ENCODE peak calls at places on chromosomes 5 and 9, in seven cellular contexts. A, F, B, D, W, E and J are unnamed samples. For H3K36me3 and H3K27me3, the result is how much of the 10 kb centered on the place peaks cover.

GRCh38 chr5:142722146-142722545 is 36.3 kb upstream of the FGF1 start:
- DNase-seq in E (no peak), B (peak), D (no peak), F (no peak), W (peak), A (no peak), J (no peak)

GRCh38 chr5:90983148-90983547 is 400.0 kb downstream of the ARRDC3 start:
- DNase-seq in F (no peak), D (no peak), W (peak), B (peak), A (no peak), E (no peak), J (no peak)

GRCh38 chr5:82560546-82560945 is 282.4 kb upstream of the RPS23 start:
- DNase-seq in E (no peak), F (no peak), W (no peak), D (no peak), B (no peak), A (no peak), J (no peak)

GRCh38 chr9:127968046-127968445 is 12.7 kb downstream of the EEIG1 start:
- DNase-seq in F (peak), A (no peak), E (no peak), W (peak), B (peak), D (no peak), J (no peak)

GRCh38 chr9:14179449-14179848 is 134.5 kb downstream of the NFIB start:
- DNase-seq in E (peak), A (no peak), B (no peak), D (no peak), W (no peak), F (no peak), J (no peak)

GRCh38 chr5:68224561-68225187 is 9.1 kb downstream of the PIK3R1 start:
- DNase-seq in E (no peak), D (no peak), A (no peak), B (peak), F (no peak), W (peak), J (no peak)

GRCh38 chr5:92927291-92927778 is 653.7 kb downstream of the NR2F1-AS1 start:
- DNase-seq in B (peak), W (no peak), A (no peak), E (no peak), D (peak), F (no peak), J (no peak)

GRCh38 chr5:2903451-2904395 is 152.2 kb upstream of the IRX2 start:
- DNase-seq in W (no peak), E (no peak), D (no peak), A (no peak), B (no peak), F (no peak), J (no peak)

GRCh38 chr5:151868451-151868850 is 56.2 kb downstream of the GLRA1 start:
- DNase-seq in W (no peak), D (no peak), F (no peak), A (no peak), E (no peak), B (no peak), J (no peak)

GRCh38 chr5:2936413-2936812 is 184.9 kb upstream of the IRX2 start:
- DNase-seq in E (no peak), B (no peak), W (no peak), F (no peak), D (no peak), A (no peak), J (no peak)

GRCh38 chr5:89230178-89230577 is 347.2 kb upstream of the MEF2C start:
- DNase-seq in E (no peak), A (no peak), D (no peak), B (no peak), W (no peak), F (no peak), J (no peak)

GRCh38 chr5:99169309-99169708 is 240.5 kb upstream of the CHD1 start:
- DNase-seq in D (no peak), W (no peak), F (no peak), A (no peak), B (peak), E (no peak), J (peak)

GRCh38 chr5:16937023-16937379 is 913 bp upstream of the MYO10 start:
- DNase-seq in E (peak), B (no peak), F (no peak), A (no peak), D (no peak), W (no peak), J (no peak)

GRCh38 chr9:72589684-72590555 is 68.5 kb downstream of the TMC1 start:
- DNase-seq in D (no peak), F (no peak), W (peak), A (no peak), E (no peak), B (peak), J (peak)

GRCh38 chr9:130341839-130342713 is 76.5 kb downstream of the HMCN2 start:
- DNase-seq in W (no peak), F (no peak), E (no peak), D (no peak), A (no peak), B (no peak), J (no peak)

GRCh38 chr9:126533911-126534300 is 79.8 kb upstream of the LMX1B start:
- DNase-seq in E (no peak), D (no peak), A (no peak), B (no peak), F (no peak), W (no peak), J (no peak)

GRCh38 chr5:147170603-147171002 is 64.2 kb upstream of the STK32A start:
- DNase-seq in E (no peak), A (no peak), D (no peak), W (no peak), F (no peak), B (peak), J (no peak)

GRCh38 chr5:158786390-158786789 is 313.3 kb downstream of the EBF1 start:
- DNase-seq in A (no peak), B (no peak), E (no peak), F (no peak), W (no peak), D (no peak), J (no peak)

GRCh38 chr5:83007755-83008154 is 69.4 kb downstream of the TMEM167A start:
- DNase-seq in D (no peak), F (no peak), W (no peak), B (no peak), A (no peak), E (no peak), J (no peak)

GRCh38 chr5:43729846-43730478 is 127.0 kb downstream of the NNT start:
- DNase-seq in B (peak), E (no peak), F (no peak), D (no peak), W (peak), A (no peak), J (peak)

GRCh38 chr5:68898961-68899471 is 194.8 kb upstream of the SLC30A5 start:
- DNase-seq in A (no peak), W (peak), E (no peak), D (no peak), F (no peak), B (peak), J (peak)

GRCh38 chr9:124348831-124349230 is 66.4 kb downstream of the PSMB7 start:
- DNase-seq in D (no peak), W (no peak), F (no peak), B (no peak), A (no peak), E (no peak), J (no peak)

GRCh38 chr9:27591093-27591492 is 17.8 kb upstream of the C9orf72 start:
- DNase-seq in A (no peak), E (no peak), W (no peak), D (no peak), B (no peak), F (no peak), J (no peak)

GRCh38 chr9:38649731-38650363 is 29.5 kb upstream of the ANKRD18A start:
- DNase-seq in D (no peak), F (no peak), E (no peak), B (no peak), A (no peak), W (no peak), J (no peak)

GRCh38 chr5:135436856-135437795 is 10.0 kb downstream of the DCANP1 start:
- DNase-seq in W (no peak), B (peak), A (no peak), F (no peak), D (no peak), E (peak), J (no peak)

GRCh38 chr9:4382722-4383317 is 83.0 kb upstream of the GLIS3 start:
- DNase-seq in W (peak), B (no peak), F (peak), A (no peak), D (no peak), E (no peak), J (peak)

GRCh38 chr5:69007726-69008368 is 86.0 kb upstream of the SLC30A5 start:
- DNase-seq in E (peak), W (peak), F (peak), A (no peak), B (peak), D (peak), J (peak)

GRCh38 chr9:20508242-20508641 is 114.1 kb downstream of the MLLT3 start:
- DNase-seq in B (no peak), W (no peak), E (no peak), F (no peak), A (no peak), D (no peak), J (peak)

GRCh38 chr5:116671211-116671736 is 96.7 kb upstream of the SEMA6A start:
- DNase-seq in B (no peak), F (no peak), E (no peak), W (no peak), A (no peak), D (no peak), J (no peak)

GRCh38 chr9:76116913-76117312 is 226.4 kb downstream of the PCSK5 start:
- DNase-seq in F (no peak), E (no peak), A (no peak), W (no peak), B (peak), D (no peak), J (no peak)

GRCh38 chr9:133251773-133252172 is 23.2 kb downstream of the ABO start:
- DNase-seq in F (no peak), W (no peak), E (no peak), A (no peak), D (no peak), B (no peak), J (no peak)

GRCh38 chr9:129900263-129901041 is 65.2 kb downstream of the USP20 start:
- DNase-seq in W (no peak), E (no peak), A (no peak), B (no peak), D (no peak), F (no peak), J (no peak)

GRCh38 chr5:31471040-31471439 is 60.9 kb downstream of the DROSHA start:
- DNase-seq in E (no peak), B (no peak), D (no peak), W (no peak), A (no peak), F (no peak), J (no peak)
- H3K36me3 ChIP-seq in E (under half), B (under half), D (under half), W (under half), A (under half), F (under half), J (under half)

GRCh38 chr5:127399068-127399467 is 108.5 kb downstream of the MEGF10 start:
- DNase-seq in W (no peak), A (no peak), B (no peak), E (no peak), D (no peak), F (no peak), J (no peak)

GRCh38 chr5:127400524-127400923 is 109.9 kb downstream of the MEGF10 start:
- DNase-seq in W (no peak), F (no peak), D (no peak), B (no peak), A (no peak), E (no peak), J (no peak)

GRCh38 chr5:127392762-127393161 is 102.2 kb downstream of the MEGF10 start:
- DNase-seq in D (no peak), E (no peak), F (no peak), A (no peak), B (no peak), W (no peak), J (no peak)

GRCh38 chr5:127398508-127398907 is 107.9 kb downstream of the MEGF10 start:
- DNase-seq in D (no peak), E (no peak), B (no peak), F (no peak), A (no peak), W (no peak), J (no peak)

DNA sequence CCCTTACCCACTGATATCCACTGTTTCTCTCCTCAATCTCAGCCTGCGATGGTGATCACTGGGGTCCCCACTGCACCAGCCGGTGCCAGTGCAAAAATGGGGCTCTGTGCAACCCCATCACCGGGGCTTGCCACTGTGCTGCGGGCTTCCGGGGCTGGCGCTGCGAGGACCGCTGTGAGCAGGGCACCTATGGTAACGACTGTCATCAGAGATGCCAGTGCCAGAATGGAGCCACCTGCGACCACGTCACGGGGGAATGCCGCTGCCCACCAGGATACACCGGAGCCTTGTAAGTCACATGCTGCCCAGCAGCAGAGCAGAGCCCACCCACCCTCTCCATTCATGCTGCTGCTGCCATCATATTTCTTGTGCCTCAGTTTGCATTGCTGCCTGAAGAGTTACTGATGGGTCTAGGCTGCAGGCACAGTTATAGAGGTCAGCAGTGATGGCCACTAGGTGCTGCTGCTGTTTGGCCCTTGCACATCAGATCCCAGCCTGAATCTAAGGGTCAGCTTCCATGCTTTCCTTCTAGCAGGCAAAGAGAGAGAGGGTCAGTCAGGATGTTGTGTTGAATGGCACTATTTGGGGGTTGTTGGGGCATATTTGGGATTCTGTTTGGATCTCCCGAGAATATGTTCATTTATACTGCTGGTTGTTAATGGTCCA is 106.0 kb downstream of the MEGF10 start:
- DNase-seq in A (no peak), F (no peak), D (no peak), W (no peak), E (no peak), B (no peak), J (no peak)
- TF ChIP-seq CTCF in A (no peak), F (no peak), D (no peak), W (no peak), E (no peak), B (no peak), J (no peak)

DNA sequence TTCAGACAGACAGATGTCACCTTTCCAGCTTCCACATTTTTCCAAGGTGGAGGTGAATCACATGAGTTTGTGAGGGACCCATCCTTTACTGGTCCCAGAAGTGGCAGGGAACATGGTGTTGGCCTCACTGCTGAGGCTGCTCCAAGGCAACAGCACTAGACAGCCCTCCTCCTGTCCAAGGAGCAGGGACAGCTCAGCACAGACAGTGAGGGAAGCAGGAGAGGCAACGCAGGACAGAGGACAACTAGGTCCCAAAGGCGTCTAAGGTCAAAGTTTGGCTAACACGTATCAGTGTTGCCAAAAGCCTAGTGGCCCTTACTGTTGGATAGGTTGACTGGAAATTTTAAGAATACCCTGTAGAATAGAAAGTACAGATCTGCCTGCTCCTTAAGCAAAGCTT is 251.7 kb upstream of the PANK3 start:
- DNase-seq in D (no peak), B (no peak), F (no peak), W (no peak), A (no peak), E (no peak), J (no peak)
- H3K27me3 ChIP-seq in D (under half), B (under half), F (under half), W (under half), A (under half), E (under half), J (half or more)

GRCh38 chr5:127525181-127525580 is 7.7 kb downstream of the PRRC1 start:
- DNase-seq in E (no peak), B (no peak), A (no peak), F (no peak), W (no peak), D (no peak), J (no peak)

GRCh38 chr5:127529904-127530682 is 12.7 kb downstream of the PRRC1 start:
- DNase-seq in A (no peak), D (no peak), E (no peak), F (no peak), W (no peak), B (no peak), J (no peak)
- H3K36me3 ChIP-seq in A (under half), D (under half), E (under half), F (under half), W (under half), B (half or more), J (half or more)

GRCh38 chr5:60700347-60700815 is 415 bp upstream of the DEPDC1B start:
- DNase-seq in W (no peak), D (no peak), F (no peak), B (peak), A (no peak), E (peak), J (peak)

GRCh38 chr5:60701317-60701988 is 1.5 kb upstream of the DEPDC1B start:
- DNase-seq in F (no peak), E (no peak), A (no peak), B (no peak), W (no peak), D (no peak), J (no peak)

GRCh38 chr5:60698316-60698715 is 1.6 kb downstream of the DEPDC1B start:
- DNase-seq in F (no peak), D (no peak), E (no peak), A (no peak), W (no peak), B (no peak), J (no peak)

GRCh38 chr5:60703944-60704343 is 4.0 kb upstream of the DEPDC1B start:
- DNase-seq in E (no peak), W (no peak), B (no peak), F (no peak), D (no peak), A (no peak), J (no peak)

GRCh38 chr5:60699549-60700346 is at the start of gene DEPDC1B:
- DNase-seq in B (peak), D (peak), E (peak), F (peak), A (peak), W (peak), J (peak)
- TF ChIP-seq CTCF in B (peak), D (no peak), E (peak), F (no peak), A (no peak), W (peak), J (peak)

DNA sequence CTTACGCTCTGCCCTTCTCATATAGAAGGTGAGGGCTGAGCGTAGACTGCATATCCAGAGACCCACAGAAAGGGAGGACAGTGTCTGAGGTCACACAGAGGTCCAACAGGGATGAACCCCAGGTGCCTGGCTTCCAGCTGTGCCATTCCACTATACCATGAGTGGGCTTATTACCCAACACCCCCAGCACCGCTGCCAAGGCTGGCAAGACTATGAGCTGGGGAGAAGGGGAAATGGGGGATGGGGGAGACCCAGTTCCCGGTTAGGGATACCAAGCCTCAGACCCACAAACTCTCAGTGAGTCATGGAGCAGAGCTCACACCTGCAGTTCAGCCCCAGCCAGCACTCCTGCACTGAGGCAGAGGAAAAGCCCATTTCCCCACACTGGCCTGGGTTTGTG is 106.4 kb downstream of the PSD2 start:
- DNase-seq in W (no peak), A (no peak), E (no peak), B (no peak), D (no peak), F (no peak), J (no peak)
- H3K27me3 ChIP-seq in W (half or more), A (under half), E (under half), B (half or more), D (under half), F (under half), J (half or more)

GRCh38 chr9:33260372-33260771 is 4.1 kb downstream of the BAG1 start:
- DNase-seq in W (no peak), F (no peak), A (no peak), E (no peak), B (no peak), D (no peak), J (no peak)
- H3K36me3 ChIP-seq in W (under half), F (under half), A (under half), E (under half), B (under half), D (half or more), J (half or more)